ENCODE peak calls at places on chromosomes 12 and 14, in six cellular contexts. One of them, this sample, is unnamed.

GRCh38 chr12:46438719-46439319 is 66.2 kb upstream of the SLC38A2 start:
- DNase-seq in IMR-90: no peak
- DNase-seq in SK-N-MC: no peak
- DNase-seq in AG04450: no peak
- DNase-seq in upper lobe of left lung: no peak
- DNase-seq in A549: no peak
- DNase-seq in this sample: no peak

GRCh38 chr14:67971627-67972625 is 152.3 kb downstream of the RAD51B start:
- DNase-seq in SK-N-MC: no peak
- DNase-seq in IMR-90: peak
- DNase-seq in upper lobe of left lung: no peak
- DNase-seq in AG04450: no peak
- DNase-seq in A549: no peak
- DNase-seq in this sample: no peak

GRCh38 chr14:87113286-87113685 is 879.7 kb downstream of the GALC start:
- DNase-seq in IMR-90: no peak
- DNase-seq in upper lobe of left lung: no peak
- DNase-seq in SK-N-MC: no peak
- DNase-seq in AG04450: no peak
- DNase-seq in A549: no peak
- DNase-seq in this sample: no peak

GRCh38 chr14:48963231-48963630 is 622.9 kb downstream of the RPS29 start:
- DNase-seq in A549: no peak
- DNase-seq in AG04450: no peak
- DNase-seq in SK-N-MC: no peak
- DNase-seq in IMR-90: no peak
- DNase-seq in upper lobe of left lung: no peak
- DNase-seq in this sample: no peak

GRCh38 chr12:131190965-131191364 is 237.3 kb downstream of the ADGRD1 start:
- DNase-seq in IMR-90: no peak
- DNase-seq in SK-N-MC: no peak
- DNase-seq in A549: no peak
- DNase-seq in AG04450: no peak
- DNase-seq in upper lobe of left lung: no peak
- DNase-seq in this sample: no peak

GRCh38 chr14:32468955-32469354 is 139.9 kb downstream of the AKAP6 start:
- DNase-seq in AG04450: no peak
- DNase-seq in A549: no peak
- DNase-seq in IMR-90: peak
- DNase-seq in SK-N-MC: no peak
- DNase-seq in upper lobe of left lung: no peak
- DNase-seq in this sample: no peak

GRCh38 chr12:24840046-24840800 is 108.7 kb downstream of the BCAT1 start:
- DNase-seq in AG04450: no peak
- DNase-seq in upper lobe of left lung: no peak
- DNase-seq in SK-N-MC: no peak
- DNase-seq in A549: no peak
- DNase-seq in IMR-90: peak
- DNase-seq in this sample: no peak

GRCh38 chr14:74575507-74575906 is 36.5 kb downstream of the LTBP2 start:
- DNase-seq in AG04450: no peak
- DNase-seq in A549: no peak
- DNase-seq in SK-N-MC: no peak
- DNase-seq in IMR-90: no peak
- DNase-seq in upper lobe of left lung: no peak
- DNase-seq in this sample: no peak

GRCh38 chr12:103727638-103728037 is 113.4 kb downstream of the NT5DC3 start:
- DNase-seq in upper lobe of left lung: no peak
- DNase-seq in SK-N-MC: no peak
- DNase-seq in A549: no peak
- DNase-seq in AG04450: no peak
- DNase-seq in IMR-90: no peak
- DNase-seq in this sample: no peak

GRCh38 chr12:108907861-108908302 is 28.0 kb downstream of the DAO start:
- DNase-seq in upper lobe of left lung: no peak
- DNase-seq in A549: peak
- DNase-seq in IMR-90: no peak
- DNase-seq in AG04450: no peak
- DNase-seq in SK-N-MC: no peak
- DNase-seq in this sample: no peak

GRCh38 chr12:133120385-133121191 is 9.5 kb downstream of the ZNF891 start:
- DNase-seq in A549: no peak
- DNase-seq in IMR-90: no peak
- DNase-seq in upper lobe of left lung: no peak
- DNase-seq in SK-N-MC: no peak
- DNase-seq in AG04450: no peak
- DNase-seq in this sample: no peak
- H3K4me3 ChIP-seq in A549: no peak
- H3K4me3 ChIP-seq in IMR-90: no peak
- H3K4me3 ChIP-seq in upper lobe of left lung: no peak
- H3K4me3 ChIP-seq in SK-N-MC: no peak
- H3K4me3 ChIP-seq in AG04450: no peak
- H3K4me3 ChIP-seq in this sample: no peak

GRCh38 chr14:103551338-103551762 is 11.1 kb downstream of the BAG5 start:
- DNase-seq in SK-N-MC: no peak
- DNase-seq in AG04450: no peak
- DNase-seq in A549: no peak
- DNase-seq in upper lobe of left lung: peak
- DNase-seq in IMR-90: no peak
- DNase-seq in this sample: no peak
- H3K4me3 ChIP-seq in SK-N-MC: no peak
- H3K4me3 ChIP-seq in AG04450: no peak
- H3K4me3 ChIP-seq in A549: no peak
- H3K4me3 ChIP-seq in upper lobe of left lung: peak
- H3K4me3 ChIP-seq in IMR-90: no peak
- H3K4me3 ChIP-seq in this sample: no peak

GRCh38 chr12:6605425-6606330 is 1.5 kb downstream of the CHD4 start:
- DNase-seq in AG04450: no peak
- DNase-seq in upper lobe of left lung: no peak
- DNase-seq in SK-N-MC: no peak
- DNase-seq in A549: peak
- DNase-seq in IMR-90: peak
- DNase-seq in this sample: no peak

GRCh38 chr12:6604254-6605029 is 2.7 kb downstream of the CHD4 start:
- DNase-seq in IMR-90: no peak
- DNase-seq in SK-N-MC: no peak
- DNase-seq in upper lobe of left lung: no peak
- DNase-seq in AG04450: no peak
- DNase-seq in A549: no peak
- DNase-seq in this sample: no peak

GRCh38 chr12:6602526-6602925 is 4.7 kb downstream of the CHD4 start:
- DNase-seq in SK-N-MC: no peak
- DNase-seq in upper lobe of left lung: no peak
- DNase-seq in A549: no peak
- DNase-seq in AG04450: no peak
- DNase-seq in IMR-90: no peak
- DNase-seq in this sample: no peak

GRCh38 chr12:6606331-6607131 is 648 bp downstream of the CHD4 start:
- DNase-seq in AG04450: no peak
- DNase-seq in upper lobe of left lung: peak
- DNase-seq in IMR-90: peak
- DNase-seq in A549: peak
- DNase-seq in SK-N-MC: no peak
- DNase-seq in this sample: no peak

DNA sequence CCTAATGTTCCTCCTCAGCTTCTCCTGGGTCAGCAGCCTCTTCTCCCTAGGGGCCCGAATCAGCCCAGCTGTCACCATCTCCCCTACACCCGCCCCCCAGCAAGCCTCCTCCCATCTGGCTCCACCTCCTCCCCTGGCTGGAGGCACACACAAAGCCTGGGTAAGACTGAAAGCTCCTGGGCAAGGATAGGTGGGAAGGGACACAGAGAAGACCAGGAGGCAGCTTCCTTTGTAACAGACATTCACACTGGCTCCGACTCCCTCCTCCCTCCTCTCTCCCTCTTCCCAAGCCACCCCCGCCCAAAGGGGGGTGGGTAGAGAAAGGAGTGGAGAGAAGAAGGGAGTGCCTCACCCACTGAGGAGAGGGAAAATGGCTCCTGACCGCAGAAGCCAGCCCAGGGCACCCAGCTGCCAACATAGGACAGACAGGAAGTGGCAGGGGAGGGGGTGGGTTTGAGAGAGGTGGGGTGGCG is 4.0 kb downstream of the CHD4 start:
- DNase-seq in A549: no peak
- DNase-seq in upper lobe of left lung: no peak
- DNase-seq in AG04450: no peak
- DNase-seq in SK-N-MC: no peak
- DNase-seq in IMR-90: peak
- DNase-seq in this sample: no peak
- H3K4me3 ChIP-seq in A549: no peak
- H3K4me3 ChIP-seq in upper lobe of left lung: no peak
- H3K4me3 ChIP-seq in AG04450: peak
- H3K4me3 ChIP-seq in SK-N-MC: peak
- H3K4me3 ChIP-seq in IMR-90: peak
- H3K4me3 ChIP-seq in this sample: peak

GRCh38 chr14:61341275-61342210 is 20.2 kb downstream of the PRKCH start:
- DNase-seq in upper lobe of left lung: no peak
- DNase-seq in SK-N-MC: no peak
- DNase-seq in AG04450: no peak
- DNase-seq in IMR-90: no peak
- DNase-seq in A549: no peak
- DNase-seq in this sample: no peak
- H3K4me3 ChIP-seq in upper lobe of left lung: no peak
- H3K4me3 ChIP-seq in SK-N-MC: no peak
- H3K4me3 ChIP-seq in AG04450: no peak
- H3K4me3 ChIP-seq in IMR-90: no peak
- H3K4me3 ChIP-seq in A549: no peak
- H3K4me3 ChIP-seq in this sample: no peak

DNA sequence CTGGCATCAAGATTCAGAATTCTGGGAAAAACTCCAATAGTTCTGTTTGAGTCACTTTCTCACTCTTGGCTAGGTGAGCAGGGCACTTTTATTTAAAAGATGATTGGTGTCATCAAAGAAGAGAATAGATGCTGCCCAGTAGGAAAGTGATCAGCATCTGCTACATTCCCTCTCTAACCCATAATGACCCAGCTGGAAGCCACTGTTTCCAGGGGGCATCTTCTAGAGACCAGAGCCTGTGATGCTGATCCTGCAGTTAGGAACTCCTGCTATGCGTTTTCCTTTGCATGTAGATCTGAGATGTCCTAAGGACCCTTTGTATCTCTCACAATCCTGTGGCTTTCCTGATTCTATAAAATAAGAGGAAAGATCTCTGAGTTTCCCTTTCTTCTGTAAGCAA is 79.9 kb upstream of the TMTC1 start:
- DNase-seq in A549: no peak
- DNase-seq in upper lobe of left lung: no peak
- DNase-seq in IMR-90: no peak
- DNase-seq in AG04450: no peak
- DNase-seq in SK-N-MC: no peak
- DNase-seq in this sample: no peak
- H3K4me3 ChIP-seq in A549: no peak
- H3K4me3 ChIP-seq in upper lobe of left lung: no peak
- H3K4me3 ChIP-seq in IMR-90: no peak
- H3K4me3 ChIP-seq in AG04450: no peak
- H3K4me3 ChIP-seq in SK-N-MC: no peak
- H3K4me3 ChIP-seq in this sample: no peak

GRCh38 chr14:61335876-61336275 is 14.5 kb downstream of the PRKCH start:
- DNase-seq in SK-N-MC: no peak
- DNase-seq in A549: no peak
- DNase-seq in IMR-90: no peak
- DNase-seq in upper lobe of left lung: no peak
- DNase-seq in AG04450: no peak
- DNase-seq in this sample: no peak
- H3K4me3 ChIP-seq in SK-N-MC: no peak
- H3K4me3 ChIP-seq in A549: no peak
- H3K4me3 ChIP-seq in IMR-90: no peak
- H3K4me3 ChIP-seq in upper lobe of left lung: no peak
- H3K4me3 ChIP-seq in AG04450: no peak
- H3K4me3 ChIP-seq in this sample: no peak

DNA sequence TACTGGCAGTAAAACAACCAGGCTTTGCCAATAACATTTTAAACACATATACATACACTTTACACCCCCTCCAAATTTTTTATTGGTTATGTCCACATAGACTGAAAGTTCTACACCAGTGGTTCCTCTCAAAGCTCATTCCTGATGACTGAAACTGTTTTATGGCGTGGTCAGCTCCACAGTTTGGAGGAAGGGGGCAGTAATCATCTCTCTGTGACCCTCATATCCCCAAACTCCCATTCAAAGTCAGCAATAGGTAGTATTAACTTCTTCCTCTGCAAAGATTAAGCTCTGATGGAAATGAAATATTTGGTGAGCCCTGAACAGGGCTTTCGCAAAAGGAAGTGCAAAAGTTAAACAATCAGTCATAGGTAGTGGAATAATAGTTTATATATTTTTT is 55.3 kb upstream of the DAAM1 start:
- DNase-seq in SK-N-MC: no peak
- DNase-seq in AG04450: no peak
- DNase-seq in IMR-90: no peak
- DNase-seq in A549: no peak
- DNase-seq in upper lobe of left lung: no peak
- DNase-seq in this sample: no peak
- H3K4me3 ChIP-seq in SK-N-MC: no peak
- H3K4me3 ChIP-seq in AG04450: no peak
- H3K4me3 ChIP-seq in IMR-90: no peak
- H3K4me3 ChIP-seq in A549: no peak
- H3K4me3 ChIP-seq in upper lobe of left lung: no peak
- H3K4me3 ChIP-seq in this sample: no peak

DNA sequence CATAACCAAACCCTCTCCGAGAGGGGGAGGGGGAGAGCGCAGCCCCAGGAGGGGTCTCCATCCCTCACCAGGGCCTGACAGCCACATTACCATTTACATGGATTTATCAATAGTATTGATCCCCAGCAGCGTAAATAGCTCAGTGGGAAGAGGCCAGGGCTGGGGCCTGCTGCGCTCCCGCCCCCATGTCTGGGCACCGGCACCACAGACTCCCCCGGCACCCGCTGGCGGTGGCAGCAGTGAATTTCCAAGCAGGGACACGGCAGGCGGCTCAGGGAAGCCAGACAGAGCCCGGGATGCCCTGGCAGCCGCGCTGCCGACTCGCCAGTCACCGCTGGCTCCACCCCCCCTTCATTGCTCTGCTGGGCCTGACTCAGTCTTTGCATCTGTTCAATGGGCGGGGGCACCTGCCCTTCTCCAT is 2.3 kb downstream of the NCOR2 start:
- DNase-seq in SK-N-MC: no peak
- DNase-seq in upper lobe of left lung: peak
- DNase-seq in AG04450: no peak
- DNase-seq in A549: no peak
- DNase-seq in IMR-90: no peak
- DNase-seq in this sample: no peak
- H3K4me3 ChIP-seq in SK-N-MC: peak
- H3K4me3 ChIP-seq in upper lobe of left lung: peak
- H3K4me3 ChIP-seq in AG04450: peak
- H3K4me3 ChIP-seq in A549: peak
- H3K4me3 ChIP-seq in IMR-90: no peak
- H3K4me3 ChIP-seq in this sample: peak

GRCh38 chr12:6646276-6647082 is 753 bp downstream of the ACRBP start:
- DNase-seq in SK-N-MC: no peak
- DNase-seq in upper lobe of left lung: no peak
- DNase-seq in AG04450: no peak
- DNase-seq in A549: no peak
- DNase-seq in IMR-90: no peak
- DNase-seq in this sample: no peak
- H3K4me3 ChIP-seq in SK-N-MC: no peak
- H3K4me3 ChIP-seq in upper lobe of left lung: peak
- H3K4me3 ChIP-seq in AG04450: peak
- H3K4me3 ChIP-seq in A549: no peak
- H3K4me3 ChIP-seq in IMR-90: no peak
- H3K4me3 ChIP-seq in this sample: peak

GRCh38 chr14:91095178-91095577 is 18.7 kb upstream of the DGLUCY start:
- DNase-seq in A549: no peak
- DNase-seq in AG04450: no peak
- DNase-seq in upper lobe of left lung: no peak
- DNase-seq in IMR-90: no peak
- DNase-seq in SK-N-MC: no peak
- DNase-seq in this sample: no peak
- H3K4me3 ChIP-seq in A549: no peak
- H3K4me3 ChIP-seq in AG04450: no peak
- H3K4me3 ChIP-seq in upper lobe of left lung: no peak
- H3K4me3 ChIP-seq in IMR-90: no peak
- H3K4me3 ChIP-seq in SK-N-MC: no peak
- H3K4me3 ChIP-seq in this sample: no peak

This sample was measured in vagina.